ENCODE peak calls at places on chromosomes 13 and 19, in five cellular contexts. B is body of pancreas, P is colonic mucosa, C is foreskin fibroblast, D is fibroblast of lung. Y is an unnamed sample.

GRCh38 chr13:41577437-41577836 is 120.1 kb downstream of the RGCC start:
- DNase-seq in B (no peak), P (peak), C (peak), D (peak), Y (no peak)

GRCh38 chr19:52941941-52942370 is 18.7 kb upstream of the ZNF888 start:
- DNase-seq in B (peak), P (peak), C (peak), D (peak), Y (peak)

GRCh38 chr13:20118268-20119140 is 42.3 kb downstream of the GJA3 start:
- DNase-seq in B (peak), P (peak), C (peak), D (peak), Y (no peak)

GRCh38 chr19:7293795-7294570 is at the start of gene INSR:
- DNase-seq in B (peak), P (peak), C (peak), D (peak), Y (peak)

GRCh38 chr19:30219682-30220081 is 152.5 kb upstream of the ZNF536 start:
- DNase-seq in B (no peak), P (no peak), C (no peak), D (no peak), Y (no peak)

GRCh38 chr13:107339209-107339608 is 771.3 kb upstream of the ARGLU1 start:
- DNase-seq in B (no peak), P (no peak), C (no peak), D (peak), Y (no peak)

GRCh38 chr19:45363861-45364459 is 6.4 kb downstream of the ERCC2 start:
- DNase-seq in B (no peak), P (no peak), C (no peak), D (no peak), Y (no peak)

GRCh38 chr19:36086326-36086725 is 24.6 kb upstream of the OVOL3 start:
- DNase-seq in B (no peak), P (no peak), C (no peak), D (no peak), Y (no peak)

GRCh38 chr13:49457221-49457620 is 13.1 kb downstream of the SETDB2 start:
- DNase-seq in B (no peak), P (no peak), C (no peak), D (peak), Y (no peak)

GRCh38 chr13:111577956-111578595 is 257.6 kb downstream of the TEX29 start:
- DNase-seq in B (no peak), P (no peak), C (no peak), D (no peak), Y (no peak)

GRCh38 chr13:93305886-93306285 is 79.3 kb downstream of the GPC6 start:
- DNase-seq in B (no peak), P (no peak), C (peak), D (peak), Y (no peak)

GRCh38 chr19:56162258-56162657 is 13.6 kb upstream of the GALP start:
- DNase-seq in B (no peak), P (no peak), C (no peak), D (no peak), Y (no peak)

GRCh38 chr19:7489609-7490044 is 792 bp upstream of the PEX11G start:
- DNase-seq in B (no peak), P (peak), C (no peak), D (no peak), Y (no peak)

GRCh38 chr19:33310606-33311325 is 8.4 kb upstream of the CEBPA start:
- DNase-seq in B (peak), P (peak), C (no peak), D (no peak), Y (no peak)

GRCh38 chr13:40470665-40471064 is 195.8 kb downstream of the FOXO1 start:
- DNase-seq in B (no peak), P (no peak), C (peak), D (no peak), Y (no peak)

GRCh38 chr13:95874286-95874685 is 178.9 kb downstream of the UGGT2 start:
- DNase-seq in B (no peak), P (no peak), C (no peak), D (no peak), Y (no peak)

GRCh38 chr13:87206708-87207107 is 464.5 kb upstream of the SLITRK5 start:
- DNase-seq in B (no peak), P (no peak), C (no peak), D (no peak), Y (no peak)

GRCh38 chr19:12694641-12695040 is 1.8 kb downstream of the FBXW9 start:
- DNase-seq in B (no peak), P (no peak), C (no peak), D (no peak), Y (no peak)

GRCh38 chr19:4473708-4474503 is 1.8 kb downstream of the HDGFL2 start:
- DNase-seq in B (no peak), P (no peak), C (peak), D (no peak), Y (no peak)

GRCh38 chr19:50792852-50793250 is 2.6 kb downstream of the ACP4 start:
- DNase-seq in B (no peak), P (no peak), C (no peak), D (no peak), Y (no peak)

GRCh38 chr19:17762505-17763229 is 11.4 kb downstream of the FCHO1 start:
- DNase-seq in B (no peak), P (peak), C (peak), D (peak), Y (peak)

GRCh38 chr13:89966524-89966923 is 1381.0 kb upstream of the MIR17HG start:
- DNase-seq in B (no peak), P (no peak), C (no peak), D (no peak), Y (no peak)

GRCh38 chr19:11355160-11356073 is at the start of gene PLPPR2:
- DNase-seq in B (peak), P (peak), C (peak), D (peak), Y (peak)

GRCh38 chr19:31270897-31271568 is 78.2 kb downstream of the TSHZ3 start:
- DNase-seq in B (peak), P (no peak), C (peak), D (peak), Y (no peak)

GRCh38 chr13:46553521-46553885 is 533 bp downstream of the LRCH1 start:
- DNase-seq in B (no peak), P (peak), C (no peak), D (no peak), Y (no peak)

GRCh38 chr13:54980651-54981050 is 1952.0 kb downstream of the OLFM4 start:
- DNase-seq in B (no peak), P (no peak), C (no peak), D (peak), Y (no peak)

GRCh38 chr19:6022570-6023049 is 44.7 kb upstream of the RANBP3 start:
- DNase-seq in B (no peak), P (no peak), C (no peak), D (no peak), Y (no peak)
- TF ChIP-seq CTCF in B (no peak), P (peak), C (no peak), D (no peak), Y (peak)

DNA sequence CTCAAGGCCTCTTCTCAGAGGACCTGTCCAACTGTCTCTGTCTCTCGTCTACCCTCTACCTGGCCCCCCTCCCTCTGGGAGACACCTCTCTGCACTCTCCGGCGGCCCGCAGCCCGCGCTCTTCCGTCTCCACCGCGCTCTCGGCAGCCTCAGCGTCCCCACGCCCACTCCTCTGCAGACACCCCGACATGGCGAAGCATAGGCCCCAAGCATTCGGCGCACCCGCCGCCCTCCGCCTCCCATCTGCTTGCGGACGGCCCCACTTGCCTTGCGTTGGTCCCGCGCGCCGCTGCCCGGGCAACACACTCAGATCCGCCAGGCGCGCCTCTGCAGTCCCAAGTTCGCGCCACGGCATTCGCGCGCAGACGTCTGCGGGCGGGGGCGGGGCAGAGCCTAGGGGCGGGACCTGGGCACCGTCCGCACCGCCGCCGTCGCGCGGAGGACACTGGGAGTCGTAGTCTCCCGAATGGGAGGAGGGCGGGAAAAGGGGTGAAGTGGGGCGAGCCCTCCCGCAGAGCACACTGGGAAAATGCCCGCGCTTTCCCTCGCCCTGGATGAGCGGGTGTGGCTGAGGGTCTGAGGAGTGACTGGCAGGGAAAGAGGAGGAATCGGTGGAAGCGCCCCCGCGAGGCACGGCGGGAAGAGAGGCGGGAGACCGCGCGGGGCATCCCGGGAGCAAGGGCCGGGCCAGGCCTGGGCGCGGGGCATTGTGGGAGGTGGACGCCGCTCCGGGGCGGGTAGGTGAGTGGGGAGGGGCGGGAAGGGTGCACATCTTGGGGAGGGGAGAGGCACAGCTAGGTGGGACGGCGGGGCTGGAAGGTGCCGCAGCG is at the start of the genes LIG1 and ZSWIM9:
- DNase-seq in B (peak), P (peak), C (peak), D (peak), Y (peak)
- TF ChIP-seq CTCF in B (no peak), P (no peak), C (peak), D (peak), Y (peak)

GRCh38 chr13:104534847-104535246 is 1468.6 kb upstream of the SLC10A2 start:
- DNase-seq in B (no peak), P (peak), C (no peak), D (no peak), Y (no peak)
- TF ChIP-seq CTCF in B (no peak), P (no peak), C (no peak), D (peak), Y (peak)

GRCh38 chr13:28679628-28680027 is 20.7 kb downstream of the POMP start:
- DNase-seq in B (no peak), P (no peak), C (peak), D (peak), Y (no peak)
- TF ChIP-seq CTCF in B (no peak), P (peak), C (peak), D (peak), Y (peak)